ENCODE peak calls at places on chromosomes 16 and 17, in eight cellular contexts. W is fibroblast of pulmonary artery, N is bronchial epithelial cell, G is AG10803, Z is NB4, X is osteoblast, J is neural progenitor cell, A is pancreas. I is an unnamed sample.

GRCh38 chr17:45394913-45395568 is 37.6 kb downstream of the ARHGAP27 start:
- DNase-seq in W (peak), N (peak), G (peak), Z (peak), X (peak), J (peak), A (peak), I (peak)

GRCh38 chr16:81711609-81712329 is 67.3 kb upstream of the PLCG2 start:
- DNase-seq in W (peak), N (peak), G (peak), Z (peak), X (peak), J (peak), A (no peak), I (peak)

GRCh38 chr17:63335818-63336217 is 110.3 kb downstream of the CYB561 start:
- DNase-seq in W (no peak), N (no peak), G (no peak), Z (no peak), X (no peak), J (no peak), A (no peak), I (no peak)

GRCh38 chr16:75251280-75252048 is at the start of gene BCAR1:
- DNase-seq in W (peak), N (peak), G (peak), Z (peak), X (peak), J (peak), A (peak), I (peak)

GRCh38 chr17:44222112-44222869 is 2.8 kb upstream of the UBTF start:
- DNase-seq in W (peak), N (peak), G (peak), Z (peak), X (peak), J (peak), A (peak), I (peak)

GRCh38 chr17:74368341-74369152 is 1.2 kb downstream of the GPR142 start:
- DNase-seq in W (peak), N (peak), G (peak), Z (peak), X (peak), J (peak), A (peak), I (peak)

GRCh38 chr16:49467540-49468372 is 94.2 kb downstream of the C16orf78 start:
- DNase-seq in W (no peak), N (no peak), G (no peak), Z (no peak), X (no peak), J (no peak), A (no peak), I (no peak)

GRCh38 chr16:29775742-29776408 is 2.2 kb upstream of the ZG16 start:
- DNase-seq in W (peak), N (peak), G (no peak), Z (no peak), X (peak), J (no peak), A (no peak), I (peak)

GRCh38 chr17:32112416-32112815 is 29.9 kb upstream of the RHOT1 start:
- DNase-seq in W (no peak), N (no peak), G (no peak), Z (peak), X (no peak), J (no peak), A (no peak), I (no peak)

GRCh38 chr17:32110596-32110995 is 31.7 kb upstream of the RHOT1 start:
- DNase-seq in W (no peak), N (no peak), G (no peak), Z (no peak), X (no peak), J (no peak), A (no peak), I (no peak)

GRCh38 chr17:32114536-32114935 is 27.8 kb upstream of the RHOT1 start:
- DNase-seq in W (no peak), N (no peak), G (no peak), Z (peak), X (no peak), J (no peak), A (no peak), I (no peak)

GRCh38 chr17:32116937-32117336 is 25.4 kb upstream of the RHOT1 start:
- DNase-seq in W (no peak), N (no peak), G (no peak), Z (no peak), X (no peak), J (no peak), A (no peak), I (no peak)

DNA sequence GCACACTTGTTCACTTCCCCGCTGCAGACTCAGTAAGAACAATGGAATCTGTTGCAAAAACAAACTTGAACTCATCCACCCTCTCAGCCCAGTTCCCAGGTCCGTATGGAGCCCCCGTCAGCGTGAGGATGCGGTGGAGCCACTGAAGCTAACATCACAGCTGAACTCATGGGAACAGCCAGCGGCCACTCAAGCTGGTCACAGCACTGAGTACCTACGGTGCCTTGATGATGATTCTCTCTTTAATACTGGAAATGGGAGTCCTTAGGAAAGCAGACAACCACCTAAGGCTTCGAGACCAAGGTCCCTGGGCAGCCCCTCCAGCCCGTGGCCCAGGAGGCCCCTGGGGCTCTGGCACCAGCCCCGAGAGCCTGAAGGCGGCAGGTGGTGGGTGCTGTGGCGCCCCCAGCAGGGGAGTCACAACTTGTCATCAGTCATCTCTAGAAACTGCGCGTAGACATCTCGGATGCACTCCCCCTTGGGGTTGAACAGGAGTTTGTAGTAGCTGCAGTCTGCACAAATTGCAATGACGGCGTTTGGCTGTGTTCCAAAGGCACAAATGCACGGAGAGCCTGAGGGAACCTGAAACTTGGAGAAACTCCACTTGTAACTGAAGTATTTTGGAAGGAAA is 31.0 kb upstream of the RHOT1 start:
- DNase-seq in W (peak), N (peak), G (no peak), Z (peak), X (peak), J (peak), A (no peak), I (peak)
- TF ChIP-seq CTCF in W (peak), N (peak), G (peak), Z (peak), X (peak), J (peak), A (no peak), I (peak)

DNA sequence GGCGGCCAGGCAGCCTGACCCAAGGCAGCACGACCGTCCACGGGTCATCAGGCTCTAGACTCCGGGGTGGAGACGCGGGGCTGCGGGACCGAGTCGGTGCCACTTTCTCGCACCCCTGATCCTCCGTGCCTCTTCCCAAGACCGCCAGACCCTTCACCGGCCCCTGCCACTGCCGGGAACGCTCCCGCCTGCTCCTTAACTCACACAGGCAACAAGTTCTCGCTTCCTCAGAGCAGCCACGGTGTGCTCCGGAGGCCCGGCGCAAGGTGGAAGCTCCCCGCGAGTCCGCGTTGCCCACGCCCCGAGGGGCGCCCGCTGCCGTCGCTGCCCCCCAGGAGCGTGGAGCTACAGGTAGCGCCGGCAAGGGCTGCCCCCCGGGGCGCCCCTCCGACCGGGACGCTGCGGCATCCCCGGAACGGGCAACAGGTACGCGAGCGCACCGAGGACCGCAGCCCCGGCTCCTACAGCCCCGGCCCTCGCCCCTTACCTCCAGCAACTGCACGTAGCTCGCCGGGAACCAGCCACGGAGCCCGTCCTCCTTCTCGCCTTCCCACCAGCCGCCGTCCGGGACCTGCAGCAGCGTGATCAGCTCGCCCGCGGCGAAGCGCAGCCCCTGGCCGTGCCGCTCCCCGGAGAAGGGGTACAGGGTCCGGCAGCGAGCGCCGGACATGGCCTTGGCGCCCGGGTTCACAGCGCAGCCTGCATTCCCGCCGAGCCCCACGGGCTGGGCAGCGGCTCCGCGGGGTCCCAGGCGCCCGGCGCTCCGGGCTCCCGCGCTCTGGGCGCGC is 491 bp downstream of the GAS7 start:
- DNase-seq in W (no peak), N (no peak), G (no peak), Z (peak), X (no peak), J (peak), A (no peak), I (no peak)
- H3K4me3 ChIP-seq in W (peak), N (no peak), G (peak), Z (peak), X (no peak), J (peak), A (peak), I (peak)

DNA sequence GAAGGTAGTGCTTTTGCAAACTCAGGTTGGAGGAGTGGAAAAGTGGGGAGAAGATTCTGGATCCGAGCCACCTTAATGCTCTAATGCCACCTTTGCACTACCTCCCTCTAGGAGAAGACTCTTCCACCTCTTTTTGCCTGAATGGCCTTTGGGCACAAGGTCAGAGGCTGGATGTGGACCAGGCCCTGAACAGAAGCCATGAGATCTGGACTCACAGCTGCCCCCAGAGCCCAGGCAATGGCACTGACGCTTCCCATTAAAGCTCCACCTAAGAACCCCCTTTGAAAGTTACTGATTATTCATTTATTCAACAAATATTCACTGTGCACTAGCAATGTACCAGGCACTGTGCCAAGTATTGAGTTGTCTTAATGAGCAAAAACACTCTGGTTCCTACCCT is 3.2 kb downstream of the SHBG start:
- DNase-seq in W (no peak), N (no peak), G (no peak), Z (no peak), X (no peak), J (no peak), A (no peak), I (no peak)
- TF ChIP-seq CTCF in W (no peak), N (no peak), G (no peak), Z (no peak), X (no peak), J (no peak), A (no peak), I (no peak)

DNA sequence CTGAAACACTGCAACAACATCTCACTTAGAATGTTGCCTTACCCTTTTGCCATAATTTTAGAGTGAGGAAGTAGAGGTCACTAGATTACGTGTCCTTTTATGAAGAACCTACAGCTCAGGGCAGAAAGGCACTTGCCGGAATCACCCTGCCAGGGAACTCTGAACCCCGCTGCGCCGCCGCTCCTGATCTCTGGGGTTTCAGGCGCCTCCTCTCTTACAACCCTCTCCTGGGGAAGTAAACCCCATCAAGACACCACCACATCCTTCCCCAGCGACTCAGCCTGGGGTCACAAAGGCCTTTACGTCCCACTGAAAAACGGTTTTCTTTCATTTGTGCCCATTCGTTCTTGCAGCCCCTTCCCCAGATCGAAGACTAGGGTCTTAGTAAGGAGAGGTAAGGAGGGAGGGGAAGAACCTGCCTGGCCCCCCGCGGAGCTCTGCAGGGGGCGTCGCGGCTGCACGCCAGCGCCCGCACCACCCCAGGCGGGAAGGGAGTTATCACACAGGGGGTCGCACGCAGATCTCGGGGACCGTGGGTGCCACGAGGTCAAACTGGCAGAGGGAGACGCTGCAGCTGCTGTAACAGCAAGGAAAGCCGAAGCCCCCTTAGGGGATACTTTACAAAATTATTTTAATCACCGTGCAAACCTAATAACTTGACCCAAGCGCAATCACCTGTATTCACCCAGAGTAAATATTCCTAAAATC is 1.0 kb upstream of the HLF start:
- DNase-seq in W (no peak), N (no peak), G (no peak), Z (no peak), X (no peak), J (peak), A (no peak), I (no peak)
- H3K4me3 ChIP-seq in W (no peak), N (no peak), G (no peak), Z (no peak), X (no peak), J (peak), A (no peak), I (no peak)

GRCh38 chr16:78277374-78277773 is 177.9 kb downstream of the WWOX start:
- DNase-seq in W (no peak), N (no peak), G (no peak), Z (no peak), X (no peak), J (peak), A (no peak), I (no peak)

GRCh38 chr16:78275420-78275819 is 176.0 kb downstream of the WWOX start:
- DNase-seq in W (no peak), N (no peak), G (no peak), Z (no peak), X (no peak), J (peak), A (no peak), I (no peak)

GRCh38 chr16:78278047-78278446 is 178.6 kb downstream of the WWOX start:
- DNase-seq in W (no peak), N (no peak), G (no peak), Z (no peak), X (no peak), J (no peak), A (no peak), I (no peak)

GRCh38 chr16:78271981-78272380 is 172.5 kb downstream of the WWOX start:
- DNase-seq in W (no peak), N (no peak), G (no peak), Z (no peak), X (no peak), J (no peak), A (no peak), I (no peak)

GRCh38 chr16:78274771-78275170 is 175.3 kb downstream of the WWOX start:
- DNase-seq in W (no peak), N (no peak), G (no peak), Z (no peak), X (no peak), J (no peak), A (no peak), I (no peak)
- TF ChIP-seq CTCF in W (no peak), N (no peak), G (no peak), Z (no peak), X (no peak), J (no peak), A (no peak), I (no peak)

GRCh38 chr17:57009737-57010445 is 32.0 kb downstream of the SCPEP1 start:
- DNase-seq in W (peak), N (peak), G (peak), Z (peak), X (peak), J (peak), A (peak), I (peak)
- H3K4me3 ChIP-seq in W (no peak), N (no peak), G (no peak), Z (no peak), X (no peak), J (no peak), A (no peak), I (no peak)

GRCh38 chr17:75876938-75877751 is 1.2 kb downstream of the TRIM47 start:
- DNase-seq in W (peak), N (peak), G (peak), Z (no peak), X (peak), J (peak), A (peak), I (peak)

GRCh38 chr17:75878174-75878998 is at the start of gene TRIM47:
- DNase-seq in W (peak), N (peak), G (peak), Z (peak), X (peak), J (peak), A (peak), I (peak)

GRCh38 chr17:75876190-75876937 is 2.0 kb downstream of the TRIM47 start:
- DNase-seq in W (no peak), N (peak), G (no peak), Z (no peak), X (peak), J (peak), A (peak), I (no peak)

GRCh38 chr17:75875940-75876189 is 2.5 kb downstream of the TRIM47 start:
- DNase-seq in W (no peak), N (no peak), G (no peak), Z (no peak), X (no peak), J (no peak), A (no peak), I (no peak)

GRCh38 chr17:75877752-75878173 is 618 bp downstream of the TRIM47 start:
- DNase-seq in W (peak), N (peak), G (peak), Z (peak), X (peak), J (peak), A (peak), I (peak)
- TF ChIP-seq CTCF in W (peak), N (peak), G (peak), Z (peak), X (peak), J (peak), A (peak), I (peak)

GRCh38 chr16:12868169-12868568 is 33.2 kb upstream of the SHISA9 start:
- DNase-seq in W (no peak), N (no peak), G (no peak), Z (no peak), X (no peak), J (no peak), A (no peak), I (no peak)
- H3K4me3 ChIP-seq in W (no peak), N (no peak), G (no peak), Z (no peak), X (no peak), J (no peak), A (no peak), I (no peak)